ENCODE peak calls at places on chromosomes 12 and 14, in four cellular contexts. X is heart right ventricle; L is CD4-positive, alpha-beta T cell; F is left ventricle myocardium inferior. E is an unnamed sample.

GRCh38 chr14:84445486-84445885 is 1084.5 kb upstream of the FLRT2 start:
- DNase-seq in F (no peak), X (no peak), L (no peak), E (no peak)

GRCh38 chr12:124758266-124759200 is 105.1 kb downstream of the SCARB1 start:
- DNase-seq in L (no peak), X (no peak), F (no peak), E (no peak)

GRCh38 chr14:100103261-100104005 is 38.2 kb downstream of the EVL start:
- DNase-seq in X (peak; percentile 57), F (peak; percentile 41), L (no peak), E (no peak)

GRCh38 chr12:57049890-57050289 is at the start of gene MYO1A:
- DNase-seq in X (no peak), L (no peak), F (no peak), E (no peak)

GRCh38 chr12:32331133-32331532 is 68.2 kb upstream of the FGD4 start:
- DNase-seq in L (no peak), F (no peak), X (no peak), E (no peak)

GRCh38 chr12:53984901-53985357 is at the start of gene HOXC10:
- DNase-seq in X (peak; percentile 49), L (peak; percentile 63), F (peak; percentile 59), E (no peak)

GRCh38 chr12:132285991-132286681 is 43.3 kb downstream of the GALNT9 start:
- DNase-seq in F (peak; percentile 56), X (peak; percentile 28), L (no peak), E (peak; percentile 93)

GRCh38 chr14:53956427-53957201 is at the start of gene BMP4:
- DNase-seq in F (peak; percentile 89), X (peak; percentile 86), L (no peak), E (no peak)

GRCh38 chr14:54776361-54777001 is 126.1 kb downstream of the GCH1 start:
- DNase-seq in F (peak; percentile 70), X (peak; percentile 73), L (peak; percentile 13), E (no peak)

GRCh38 chr14:63855272-63855671 is 2.5 kb downstream of the SYNE2 start:
- DNase-seq in F (no peak), X (no peak), L (no peak), E (no peak)

GRCh38 chr12:126198966-126199692 is 1133.9 kb downstream of the AACS start:
- DNase-seq in F (no peak), X (no peak), L (no peak), E (no peak)

GRCh38 chr14:105142651-105143450 is 25.7 kb downstream of the JAG2 start:
- DNase-seq in L (no peak), F (no peak), X (no peak), E (peak; percentile 93)

GRCh38 chr12:109578330-109578927 is 4.8 kb downstream of the MVK start:
- DNase-seq in L (no peak), F (no peak), X (no peak), E (no peak)

GRCh38 chr12:28172434-28173030 is 17.7 kb upstream of the CCDC91 start:
- DNase-seq in X (no peak), L (no peak), F (no peak), E (no peak)

GRCh38 chr12:12786371-12786715 is 884 bp downstream of the APOLD1 start:
- DNase-seq in X (no peak), F (no peak), L (no peak), E (no peak)

GRCh38 chr14:90815817-90816662 is at the start of gene TTC7B:
- DNase-seq in F (peak; percentile 62), L (no peak), X (no peak), E (no peak)

GRCh38 chr12:84694111-84694510 is 218.5 kb downstream of the SLC6A15 start:
- DNase-seq in L (no peak), F (no peak), X (no peak), E (no peak)

GRCh38 chr12:67394600-67394999 is 125.4 kb downstream of the CAND1 start:
- DNase-seq in X (peak; percentile 63), L (no peak), F (peak; percentile 45), E (no peak)

DNA sequence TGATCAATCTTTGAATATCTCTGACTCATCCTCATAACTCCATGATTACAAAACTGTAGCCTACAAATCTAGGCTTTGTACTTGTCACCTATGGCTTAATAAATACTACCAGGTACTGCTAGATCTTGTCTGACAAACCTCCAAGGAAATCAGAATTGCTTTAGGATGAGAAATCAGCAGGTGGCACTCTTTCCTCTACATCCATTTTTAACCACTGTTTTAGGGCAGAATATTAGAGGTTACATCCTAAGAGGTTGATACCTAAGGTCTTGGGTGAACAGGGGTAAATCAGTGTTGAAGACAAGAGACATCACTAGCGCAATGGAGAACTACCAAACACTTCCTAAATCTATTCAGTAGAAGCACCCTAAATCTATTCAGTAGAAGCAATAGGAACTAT is 63.1 kb upstream of the SOX5 start:
- DNase-seq in F (no peak), L (no peak), X (no peak), E (no peak)
- TF ChIP-seq CTCF in F (peak; percentile 25), L (no peak), X (peak; percentile 37), E (peak; percentile 72)

GRCh38 chr14:35261774-35262173 is 30.4 kb upstream of the PSMA6 start:
- DNase-seq in X (no peak), F (no peak), L (no peak), E (no peak)
- TF ChIP-seq CTCF in X (peak; percentile 54), F (peak; percentile 56), L (peak; percentile 8), E (peak; percentile 43)

DNA sequence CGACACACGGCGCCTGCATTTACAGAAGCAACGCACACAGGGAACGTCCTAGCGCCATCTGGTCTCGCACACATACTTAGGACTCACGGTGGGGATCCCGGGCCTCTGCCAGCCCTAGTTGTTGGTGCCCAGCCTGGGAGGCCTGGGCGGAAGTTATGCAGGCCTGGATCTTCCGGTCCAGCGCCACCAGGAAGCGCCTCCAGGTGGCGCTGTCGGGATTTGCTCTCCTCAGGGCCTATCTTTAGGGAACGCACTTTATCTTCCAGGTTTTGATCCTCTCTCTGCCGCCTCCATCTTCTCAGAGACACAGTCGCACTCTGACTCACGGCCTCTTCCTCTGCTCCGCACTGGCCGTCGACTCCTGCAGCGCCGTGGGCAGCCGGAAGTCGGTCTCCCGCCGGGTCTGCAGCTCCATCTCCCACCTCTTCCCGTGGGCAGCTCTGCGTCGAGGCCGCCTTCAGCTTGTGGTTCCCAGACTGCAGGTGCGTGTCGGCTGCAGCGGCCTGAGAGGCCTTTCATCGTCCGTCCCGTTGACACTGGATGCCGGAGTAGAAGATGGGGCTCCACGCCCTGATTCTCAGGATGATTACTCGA is 760.4 kb downstream of the TMEM121 start:
- DNase-seq in X (no peak), F (no peak), L (peak; percentile 14), E (no peak)
- TF ChIP-seq CTCF in X (no peak), F (no peak), L (peak; percentile 56), E (no peak)

GRCh38 chr12:74646831-74647230 is 109.2 kb downstream of the ATXN7L3B start:
- DNase-seq in F (no peak), L (no peak), X (no peak), E (no peak)
- TF ChIP-seq CTCF in F (peak; percentile 39), L (no peak), X (peak; percentile 38), E (peak; percentile 58)

DNA sequence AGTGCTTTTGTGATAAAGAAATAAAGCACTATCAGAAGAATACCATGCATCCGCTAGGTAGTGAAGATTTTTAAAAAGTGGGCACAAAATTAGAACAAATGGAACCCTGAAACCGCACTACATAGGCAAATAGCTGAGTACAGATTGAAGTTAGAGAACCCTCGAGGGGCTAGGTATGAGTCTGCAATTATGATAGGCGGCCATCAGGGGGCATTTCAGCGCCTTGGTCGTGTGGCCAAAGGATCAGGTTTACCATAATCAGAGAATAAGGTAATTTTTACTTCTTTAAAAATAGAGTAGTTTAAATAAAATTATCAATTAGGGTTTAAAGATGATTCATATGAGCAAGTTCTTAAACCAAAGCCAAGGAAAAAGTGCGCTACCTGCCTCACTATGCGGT is 129.8 kb downstream of the TMX1 start:
- DNase-seq in F (no peak), X (no peak), L (no peak), E (no peak)
- TF ChIP-seq CTCF in F (peak; percentile 44), X (peak; percentile 28), L (peak; percentile 34), E (peak; percentile 59)

E was measured in chondrocyte.